ENCODE peak calls at places on chromosomes 4 and X, in ten cellular contexts. W is AG04450; Z is body of pancreas; A is fibroblast of mammary gland; Y is Peyer's patch; C is astrocyte of the cerebellum; G is naive thymus-derived CD4-positive, alpha-beta T cell; B is AG10803; R is lower lobe of right lung; X is osteoblast. K is an unnamed sample.

GRCh38 chr4:128006592-128006991 is 41.4 kb downstream of the ABHD18 start:
- DNase-seq in W (peak), Z (no peak), A (peak), Y (no peak), C (no peak), G (no peak), B (no peak), R (no peak), X (peak), K (no peak)

GRCh38 chrX:7204619-7205018 is 56.7 kb upstream of the PUDP start:
- DNase-seq in W (no peak), Z (no peak), A (no peak), Y (no peak), C (no peak), G (no peak), B (no peak), R (no peak), X (no peak), K (no peak)

GRCh38 chr4:34323549-34324325 is 1920.6 kb downstream of the ARAP2 start:
- DNase-seq in W (no peak), Z (no peak), A (peak), Y (no peak), C (peak), G (no peak), B (peak), R (no peak), X (no peak), K (no peak)

GRCh38 chrX:79161655-79162054 is 17.2 kb downstream of the GPR174 start:
- DNase-seq in W (no peak), Z (no peak), A (no peak), Y (peak), C (no peak), G (peak), B (no peak), R (no peak), X (no peak), K (no peak)

GRCh38 chr4:14218641-14219040 is 591.1 kb upstream of the BOD1L1 start:
- DNase-seq in W (no peak), Z (peak), A (no peak), Y (no peak), C (no peak), G (no peak), B (no peak), R (no peak), X (peak), K (no peak)

GRCh38 chr4:31324814-31325213 is 604.6 kb downstream of the PCDH7 start:
- DNase-seq in W (no peak), Z (no peak), A (no peak), Y (no peak), C (no peak), G (no peak), B (no peak), R (no peak), X (no peak), K (no peak)

GRCh38 chr4:40908297-40908696 is 158.5 kb downstream of the NSUN7 start:
- DNase-seq in W (no peak), Z (no peak), A (no peak), Y (no peak), C (no peak), G (no peak), B (no peak), R (peak), X (no peak), K (no peak)

GRCh38 chrX:70219938-70220764 is 14.3 kb upstream of the AWAT1 start:
- DNase-seq in W (no peak), Z (peak), A (peak), Y (peak), C (no peak), G (no peak), B (peak), R (no peak), X (peak), K (no peak)

GRCh38 chrX:27679281-27679680 is 89.1 kb downstream of the DCAF8L2 start:
- DNase-seq in W (no peak), Z (no peak), A (peak), Y (no peak), C (peak), G (no peak), B (no peak), R (no peak), X (no peak), K (no peak)

GRCh38 chrX:31212856-31213748 is 141.3 kb upstream of the FTHL17 start:
- DNase-seq in W (no peak), Z (no peak), A (no peak), Y (no peak), C (no peak), G (no peak), B (no peak), R (no peak), X (no peak), K (no peak)

GRCh38 chrX:19863237-19864223 is 23.9 kb downstream of the SH3KBP1 start:
- DNase-seq in W (no peak), Z (no peak), A (peak), Y (no peak), C (no peak), G (no peak), B (peak), R (no peak), X (no peak), K (no peak)

GRCh38 chr4:8192748-8193738 is 6.0 kb upstream of the SH3TC1 start:
- DNase-seq in W (no peak), Z (peak), A (peak), Y (peak), C (no peak), G (no peak), B (peak), R (peak), X (peak), K (no peak)

GRCh38 chr4:25863906-25864418 is 1.2 kb upstream of the SEL1L3 start:
- DNase-seq in W (no peak), Z (no peak), A (no peak), Y (peak), C (no peak), G (no peak), B (no peak), R (no peak), X (peak), K (no peak)

GRCh38 chrX:106608016-106608415 is 3.8 kb upstream of the RADX start:
- DNase-seq in W (no peak), Z (peak), A (no peak), Y (no peak), C (no peak), G (peak), B (no peak), R (peak), X (no peak), K (no peak)

GRCh38 chr4:109691411-109691920 is 11.8 kb downstream of the CASP6 start:
- DNase-seq in W (no peak), Z (no peak), A (peak), Y (no peak), C (no peak), G (no peak), B (no peak), R (no peak), X (no peak), K (no peak)

GRCh38 chrX:81337805-81338204 is 135.9 kb downstream of the SH3BGRL start:
- DNase-seq in W (no peak), Z (no peak), A (no peak), Y (no peak), C (no peak), G (no peak), B (no peak), R (no peak), X (no peak), K (no peak)

GRCh38 chrX:133254666-133255065 is 36.5 kb upstream of the TFDP3 start:
- DNase-seq in W (no peak), Z (no peak), A (peak), Y (no peak), C (no peak), G (no peak), B (peak), R (no peak), X (no peak), K (no peak)

GRCh38 chr4:100290585-100290984 is 100.3 kb upstream of the DDIT4L start:
- DNase-seq in W (peak), Z (no peak), A (no peak), Y (no peak), C (no peak), G (no peak), B (peak), R (no peak), X (no peak), K (no peak)

GRCh38 chr4:44766453-44766852 is 40.1 kb upstream of the GNPDA2 start:
- DNase-seq in W (no peak), Z (no peak), A (no peak), Y (no peak), C (no peak), G (no peak), B (no peak), R (no peak), X (no peak), K (no peak)

GRCh38 chrX:120560405-120560841 is 339 bp downstream of the CUL4B start:
- DNase-seq in W (no peak), Z (peak), A (peak), Y (peak), C (no peak), G (no peak), B (peak), R (peak), X (no peak), K (no peak)

GRCh38 chr4:171846232-171846631 is 33.0 kb downstream of the GALNTL6 start:
- DNase-seq in W (no peak), Z (peak), A (peak), Y (peak), C (peak), G (no peak), B (peak), R (peak), X (no peak), K (peak)

GRCh38 chr4:6008092-6008551 is 10.1 kb downstream of the C4orf50 start:
- DNase-seq in W (no peak), Z (no peak), A (no peak), Y (no peak), C (no peak), G (no peak), B (no peak), R (no peak), X (peak), K (no peak)

GRCh38 chr4:163607292-163607691 is 112.8 kb downstream of the TMA16 start:
- DNase-seq in W (no peak), Z (peak), A (no peak), Y (no peak), C (no peak), G (no peak), B (no peak), R (no peak), X (no peak), K (no peak)

GRCh38 chr4:31094474-31094873 is 374.3 kb downstream of the PCDH7 start:
- DNase-seq in W (no peak), Z (no peak), A (no peak), Y (no peak), C (no peak), G (no peak), B (no peak), R (no peak), X (no peak), K (no peak)

GRCh38 chr4:109325698-109326097 is 23.2 kb upstream of the COL25A1 start:
- DNase-seq in W (no peak), Z (no peak), A (no peak), Y (no peak), C (no peak), G (no peak), B (no peak), R (no peak), X (no peak), K (no peak)

GRCh38 chr4:74523076-74523475 is 78.1 kb downstream of the AREG start:
- DNase-seq in W (no peak), Z (no peak), A (no peak), Y (no peak), C (no peak), G (no peak), B (no peak), R (no peak), X (no peak), K (no peak)

GRCh38 chr4:1793496-1793840 is 375 bp downstream of the FGFR3 start:
- DNase-seq in W (no peak), Z (peak), A (no peak), Y (peak), C (no peak), G (no peak), B (no peak), R (no peak), X (peak), K (no peak)

GRCh38 chr4:78749258-78749971 is 26.7 kb upstream of the BMP2K start:
- DNase-seq in W (no peak), Z (no peak), A (no peak), Y (no peak), C (no peak), G (no peak), B (no peak), R (no peak), X (no peak), K (no peak)

GRCh38 chr4:78756721-78757120 is 19.4 kb upstream of the BMP2K start:
- DNase-seq in W (no peak), Z (no peak), A (no peak), Y (no peak), C (no peak), G (no peak), B (peak), R (no peak), X (no peak), K (no peak)

GRCh38 chr4:78749972-78750727 is 26.0 kb upstream of the BMP2K start:
- DNase-seq in W (no peak), Z (no peak), A (peak), Y (no peak), C (no peak), G (no peak), B (peak), R (no peak), X (peak), K (no peak)

GRCh38 chr4:78754872-78755271 is 21.3 kb upstream of the BMP2K start:
- DNase-seq in W (no peak), Z (no peak), A (no peak), Y (no peak), C (no peak), G (no peak), B (no peak), R (no peak), X (no peak), K (no peak)

DNA sequence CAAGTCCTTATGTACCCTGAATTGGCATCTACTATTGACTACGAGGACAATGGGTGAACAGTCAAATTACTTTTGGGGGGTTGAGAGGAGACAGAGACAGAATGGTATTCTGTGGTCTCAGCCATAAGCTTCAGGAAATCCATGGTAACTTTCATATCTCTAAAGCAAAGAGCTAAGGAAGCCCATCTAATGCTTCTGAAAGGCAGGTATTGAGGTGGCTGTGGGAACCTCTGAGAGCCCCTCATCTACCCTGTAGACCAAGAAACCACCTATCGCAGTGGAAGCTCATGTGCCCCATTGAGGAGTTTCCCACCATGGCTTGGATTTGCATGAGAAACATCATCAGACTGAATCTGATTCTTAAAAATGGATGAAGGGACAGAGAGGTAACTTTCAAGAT is 23.1 kb upstream of the BMP2K start:
- DNase-seq in W (no peak), Z (no peak), A (no peak), Y (no peak), C (no peak), G (no peak), B (no peak), R (no peak), X (no peak), K (no peak)
- H3K4me3 ChIP-seq in W (no peak), Z (no peak), A (no peak), Y (no peak), C (no peak), G (no peak), B (no peak), R (no peak), X (no peak), K (no peak)

GRCh38 chr4:61763682-61764081 is 563.6 kb downstream of the ADGRL3 start:
- DNase-seq in W (no peak), Z (no peak), A (no peak), Y (no peak), C (no peak), G (no peak), B (no peak), R (no peak), X (no peak), K (no peak)
- H3K4me3 ChIP-seq in W (no peak), Z (no peak), A (no peak), Y (no peak), C (no peak), G (no peak), B (no peak), R (no peak), X (no peak), K (no peak)

DNA sequence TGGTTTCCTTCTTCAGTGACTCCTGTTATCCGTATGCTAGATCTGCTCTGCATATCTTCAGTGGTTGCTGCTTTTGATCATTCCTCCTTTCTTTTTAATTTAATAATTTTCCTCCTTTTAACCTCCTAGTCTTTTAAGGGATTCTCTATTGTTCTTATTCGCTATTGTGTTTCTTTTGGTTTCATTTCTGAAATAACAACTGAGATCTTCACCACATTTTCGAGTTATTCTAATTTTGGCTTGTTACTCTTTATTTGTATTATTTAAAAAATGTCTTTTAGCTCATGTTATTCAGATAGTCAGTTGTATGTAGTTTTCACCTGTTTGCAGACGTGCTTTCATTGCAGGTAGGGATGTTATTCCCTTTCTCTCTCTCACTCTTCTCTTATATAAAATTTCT is 24.9 kb downstream of the IGFBP7 start:
- DNase-seq in W (no peak), Z (no peak), A (no peak), Y (no peak), C (no peak), G (no peak), B (no peak), R (no peak), X (no peak), K (no peak)
- H3K4me3 ChIP-seq in W (no peak), Z (no peak), A (no peak), Y (no peak), C (no peak), G (no peak), B (no peak), R (no peak), X (no peak), K (no peak)

DNA sequence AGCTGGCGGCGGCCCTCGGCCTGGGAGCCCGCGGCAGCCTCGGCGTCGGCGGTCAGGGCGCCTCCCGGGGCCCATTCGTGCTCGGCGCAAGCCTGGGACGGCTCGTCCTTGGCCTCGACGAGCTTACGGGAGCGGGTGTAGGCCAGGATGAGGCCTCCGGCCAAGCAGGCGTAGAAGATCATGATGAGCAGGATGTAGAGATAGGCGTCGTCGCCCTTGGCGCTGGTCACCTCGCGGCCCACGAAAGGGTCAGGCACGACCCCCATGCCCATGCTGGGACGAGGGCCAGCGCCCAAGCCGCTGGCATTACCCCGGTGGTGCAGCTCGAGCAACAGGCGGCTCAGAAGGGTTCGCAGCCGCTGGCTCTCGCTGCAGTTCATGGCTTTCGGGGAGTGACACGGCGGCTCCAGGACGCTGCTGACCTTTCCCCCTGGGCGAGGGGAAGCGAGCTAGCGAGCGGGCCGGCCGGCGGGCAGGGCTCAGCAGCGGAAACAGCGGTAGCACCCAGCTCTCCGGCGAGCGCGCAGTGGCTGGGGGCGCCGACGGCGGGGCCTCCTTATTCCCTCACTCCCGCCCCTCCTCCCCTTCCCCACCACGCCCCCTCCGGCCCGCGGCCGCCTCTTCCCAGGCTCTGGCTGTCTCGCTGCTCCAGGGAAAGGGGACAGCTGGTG is at the start of gene KCNE5:
- DNase-seq in W (no peak), Z (peak), A (no peak), Y (no peak), C (no peak), G (no peak), B (no peak), R (peak), X (no peak), K (no peak)
- H3K4me3 ChIP-seq in W (no peak), Z (no peak), A (no peak), Y (no peak), C (peak), G (no peak), B (no peak), R (peak), X (no peak), K (no peak)

DNA sequence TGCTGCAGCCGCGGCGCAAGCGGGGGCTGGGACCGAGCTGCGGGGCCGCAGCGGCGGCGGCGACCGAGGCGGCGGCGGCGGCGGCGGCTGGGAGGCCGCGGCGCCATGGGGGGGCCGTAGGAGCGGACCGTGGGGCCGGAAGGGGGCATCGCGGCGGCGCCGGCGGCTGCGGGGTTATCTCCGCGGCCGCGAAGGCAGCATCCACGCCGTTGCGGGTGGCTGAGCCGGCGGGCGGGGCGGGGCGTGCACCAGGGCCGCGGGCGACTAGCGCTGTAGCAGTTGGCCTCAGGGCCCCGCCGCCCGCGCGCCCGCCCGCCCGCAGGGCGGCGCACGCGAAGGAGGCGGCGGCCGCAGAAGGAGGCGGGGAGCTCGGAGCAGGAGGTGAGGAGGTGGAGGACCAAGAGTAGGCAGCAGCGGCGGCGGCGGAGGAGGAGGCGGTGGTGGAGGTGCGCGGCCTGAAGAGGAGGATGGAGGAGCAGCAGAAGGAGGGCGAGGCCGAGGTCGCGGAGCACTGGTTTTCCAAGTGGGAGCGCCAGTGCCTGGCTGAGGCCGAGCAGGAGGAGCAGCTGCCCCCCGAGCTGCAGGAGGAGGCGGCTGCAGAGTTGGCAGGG is 126.1 kb upstream of the CXorf66 start:
- DNase-seq in W (no peak), Z (peak), A (no peak), Y (peak), C (no peak), G (no peak), B (peak), R (peak), X (peak), K (no peak)
- H3K4me3 ChIP-seq in W (peak), Z (no peak), A (peak), Y (no peak), C (peak), G (no peak), B (peak), R (peak), X (peak), K (no peak)

K was measured in HFF-Myc.